ENCODE peak calls at places on chromosomes 2 and 18, in seven cellular contexts. Y, W, Z, R, F, V and B are unnamed samples.

GRCh38 chr2:137775529-137775928 is 188.7 kb upstream of the HNMT start:
- DNase-seq in Z (no peak), R (no peak), V (no peak), Y (no peak), W (no peak), F (no peak), B (no peak)

GRCh38 chr18:55778731-55779460 is 190.9 kb upstream of the TCF4 start:
- DNase-seq in R (no peak), W (no peak), F (no peak), V (no peak), Z (no peak), Y (no peak), B (no peak)

GRCh38 chr2:42328148-42328833 is 32.7 kb downstream of the COX7A2L start:
- DNase-seq in V (no peak), W (no peak), Z (peak; percentile 57), R (peak; percentile 14), F (peak; percentile 60), Y (no peak), B (no peak)

GRCh38 chr2:143686585-143687164 is 557.5 kb downstream of the ARHGAP15 start:
- DNase-seq in W (no peak), Y (no peak), V (no peak), R (peak; percentile 5), F (peak; percentile 41), Z (peak; percentile 58), B (peak; percentile 4)

GRCh38 chr2:178796079-178796677 is 11.0 kb downstream of the TTN start:
- DNase-seq in F (peak; percentile 41), V (no peak), Y (peak; percentile 6), W (peak; percentile 65), R (peak; percentile 21), Z (peak; percentile 74), B (no peak)

GRCh38 chr2:30055548-30055947 is 91.3 kb upstream of the YPEL5 start:
- DNase-seq in R (no peak), Z (no peak), F (no peak), Y (no peak), W (no peak), V (no peak), B (no peak)

GRCh38 chr2:47195149-47195548 is 40.0 kb upstream of the STPG4 start:
- DNase-seq in Z (peak; percentile 43), W (peak; percentile 94), V (no peak), F (no peak), R (no peak), Y (no peak), B (no peak)

GRCh38 chr2:38187416-38188127 is 111.6 kb upstream of the CYP1B1 start:
- DNase-seq in F (no peak), Y (peak; percentile 61), V (peak; percentile 90), W (no peak), Z (peak; percentile 88), R (peak; percentile 81), B (peak; percentile 26)

GRCh38 chr18:58235001-58235436 is 191.0 kb downstream of the NEDD4L start:
- DNase-seq in V (no peak), Z (no peak), Y (no peak), W (no peak), R (no peak), F (no peak), B (no peak)

GRCh38 chr2:217900010-217900779 is 102.6 kb downstream of the TNS1 start:
- DNase-seq in R (no peak), V (no peak), Y (no peak), W (no peak), F (no peak), Z (no peak), B (no peak)

GRCh38 chr2:189657867-189658266 is 3.4 kb upstream of the ASNSD1 start:
- DNase-seq in Z (peak; percentile 33), Y (no peak), W (no peak), R (no peak), V (no peak), F (peak; percentile 26), B (no peak)

GRCh38 chr2:101064868-101065549 is 62.9 kb downstream of the RPL31 start:
- DNase-seq in V (peak; percentile 73), Y (no peak), F (no peak), Z (peak; percentile 51), R (no peak), W (peak; percentile 76), B (peak; percentile 76)

GRCh38 chr18:65425366-65425765 is 325.4 kb upstream of the CDH7 start:
- DNase-seq in W (no peak), R (no peak), Y (no peak), Z (no peak), F (no peak), V (no peak), B (no peak)

GRCh38 chr2:149827585-149828156 is 240.1 kb upstream of the MMADHC start:
- DNase-seq in W (no peak), V (no peak), R (no peak), Y (no peak), F (no peak), Z (peak; percentile 17), B (no peak)

GRCh38 chr2:157415632-157416101 is 28.2 kb downstream of the CYTIP start:
- DNase-seq in R (no peak), Z (no peak), Y (no peak), F (no peak), W (no peak), V (no peak), B (no peak)

GRCh38 chr2:237867465-237867864 is 8.0 kb downstream of the RAMP1 start:
- DNase-seq in V (no peak), F (no peak), Z (no peak), W (peak; percentile 98), R (no peak), Y (no peak), B (no peak)

GRCh38 chr18:25298853-25299274 is 53.1 kb downstream of the ZNF521 start:
- DNase-seq in W (no peak), V (peak; percentile 27), R (peak; percentile 59), F (no peak), Z (peak; percentile 89), Y (peak; percentile 69), B (peak; percentile 81)

GRCh38 chr2:168210898-168211570 is 36.4 kb downstream of the STK39 start:
- DNase-seq in Y (peak; percentile 78), F (no peak), Z (peak; percentile 83), R (peak; percentile 67), V (no peak), W (peak; percentile 98), B (peak; percentile 98)

GRCh38 chr2:240662681-240663080 is 20.0 kb downstream of the AQP12B start:
- DNase-seq in W (no peak), Z (peak; percentile 26), R (no peak), F (no peak), V (no peak), Y (no peak), B (no peak)

GRCh38 chr2:189580267-189580661 is 322 bp downstream of the SLC40A1 start:
- DNase-seq in W (peak; percentile 46), Z (no peak), Y (no peak), R (no peak), V (peak; percentile 14), F (no peak), B (no peak)

GRCh38 chr2:100718065-100718570 is 101.8 kb upstream of the NPAS2 start:
- DNase-seq in R (no peak), Y (no peak), Z (no peak), V (no peak), W (no peak), F (no peak), B (no peak)

GRCh38 chr2:64609229-64609994 is 44.3 kb downstream of the SERTAD2 start:
- DNase-seq in W (no peak), V (peak; percentile 59), R (no peak), F (peak; percentile 66), Z (no peak), Y (no peak), B (no peak)
- H3K4me3 ChIP-seq in W (peak overlapping the region; percentile 56), V (peak overlapping the region; percentile 59), R (peak overlapping the region; percentile 20), F (peak overlapping the region; percentile 60), Z (peak overlapping the region; percentile 28), Y (peak overlapping the region; percentile 26), B (peak overlapping the region; percentile 36)

GRCh38 chr2:128236491-128237035 is 82.1 kb downstream of the HS6ST1 start:
- DNase-seq in W (no peak), R (peak; percentile 82), F (no peak), V (no peak), Y (peak; percentile 75), Z (peak; percentile 83), B (peak; percentile 16)

GRCh38 chr2:128233790-128234395 is 84.8 kb downstream of the HS6ST1 start:
- DNase-seq in Y (no peak), R (no peak), W (no peak), F (no peak), Z (no peak), V (no peak), B (no peak)

GRCh38 chr2:128235581-128235980 is 83.1 kb downstream of the HS6ST1 start:
- DNase-seq in F (no peak), W (no peak), Y (no peak), R (no peak), Z (no peak), V (no peak), B (no peak)

GRCh38 chr2:128232965-128233789 is 85.5 kb downstream of the HS6ST1 start:
- DNase-seq in F (peak; percentile 76), Z (peak; percentile 73), Y (no peak), W (peak; percentile 58), V (peak; percentile 89), R (peak; percentile 7), B (peak; percentile 26)

DNA sequence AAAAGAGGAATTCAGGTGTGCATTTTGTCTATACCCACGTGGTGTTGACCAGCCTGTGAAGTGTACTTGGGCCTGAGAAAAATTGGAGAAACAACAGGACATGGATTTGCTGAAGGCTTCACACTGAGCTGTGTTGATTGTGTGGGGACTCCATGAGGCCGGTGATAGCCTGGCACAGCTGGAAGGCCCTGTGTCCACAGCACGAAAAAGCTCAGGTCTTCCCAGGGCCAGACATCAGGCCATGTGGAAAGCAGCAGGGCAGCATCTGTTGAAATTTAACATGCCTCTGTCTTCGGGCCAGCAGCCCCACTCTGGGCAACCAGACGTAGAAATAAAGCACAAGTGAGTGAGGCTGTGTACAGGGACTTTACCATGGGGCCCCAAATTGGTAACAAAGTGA is 84.1 kb downstream of the HS6ST1 start:
- DNase-seq in Y (no peak), R (no peak), F (no peak), Z (no peak), V (no peak), W (no peak), B (no peak)
- H3K4me3 ChIP-seq in Y (no peak overlapping the region), R (no peak overlapping the region), F (no peak overlapping the region), Z (no peak overlapping the region), V (no peak overlapping the region), W (no peak overlapping the region), B (no peak overlapping the region)

GRCh38 chr2:33121925-33122324 is 175.2 kb downstream of the LTBP1 start:
- DNase-seq in Z (no peak), V (no peak), R (no peak), F (no peak), Y (no peak), W (no peak), B (no peak)
- H3K4me3 ChIP-seq in Z (no peak overlapping the region), V (no peak overlapping the region), R (no peak overlapping the region), F (no peak overlapping the region), Y (no peak overlapping the region), W (no peak overlapping the region), B (no peak overlapping the region)

DNA sequence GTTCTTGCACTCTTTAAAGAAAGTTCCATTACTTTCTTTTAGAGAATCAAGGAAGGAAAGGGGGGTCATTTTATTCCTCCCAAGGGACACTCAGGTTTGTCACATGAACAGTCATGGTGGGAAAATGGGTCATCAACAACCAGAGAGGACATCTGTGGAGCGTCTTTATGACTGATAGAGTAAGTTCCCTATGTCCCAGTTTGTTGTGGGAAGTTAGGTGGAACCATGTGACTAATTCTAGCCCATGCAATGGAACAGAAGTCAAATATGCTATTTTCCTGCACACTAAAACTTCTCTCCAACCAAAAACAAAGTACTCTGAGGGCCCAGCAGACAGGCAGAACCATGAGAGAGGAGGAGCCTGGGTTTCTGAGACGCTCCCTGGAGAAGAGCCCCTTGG is 165.7 kb upstream of the SERTAD2 start:
- DNase-seq in V (no peak), W (no peak), F (no peak), R (no peak), Y (no peak), Z (no peak), B (no peak)
- H3K4me3 ChIP-seq in V (no peak overlapping the region), W (no peak overlapping the region), F (peak overlapping the region; percentile 36), R (no peak overlapping the region), Y (no peak overlapping the region), Z (no peak overlapping the region), B (no peak overlapping the region)